ENCODE peak calls at places on chromosomes 11 and 22, in six cellular contexts. C, Z, P, K, T and U are unnamed samples.

GRCh38 chr11:126216526-126217305 is 5.1 kb downstream of the FAM118B start:
- DNase-seq in T (no peak), Z (no peak), C (no peak), P (no peak), K (no peak), U (no peak)

GRCh38 chr22:32375678-32376450 is 18.2 kb downstream of the RFPL3 start:
- DNase-seq in Z (no peak), C (no peak), P (no peak), K (no peak), T (no peak), U (no peak)

GRCh38 chr11:109085708-109086373 is 336.1 kb upstream of the C11orf87 start:
- DNase-seq in P (no peak), C (no peak), Z (no peak), T (peak; percentile 67), K (no peak), U (no peak)

GRCh38 chr11:71577469-71578004 is 5.1 kb downstream of the KRTAP5-11 start:
- DNase-seq in C (no peak), Z (no peak), P (no peak), K (no peak), T (no peak), U (no peak)

GRCh38 chr11:66659785-66660184 is 17.9 kb downstream of the RBM4B start:
- DNase-seq in P (no peak), Z (no peak), K (no peak), C (no peak), T (no peak), U (no peak)

GRCh38 chr11:100878474-100878873 is 191.4 kb downstream of the ARHGAP42 start:
- DNase-seq in K (no peak), C (no peak), Z (no peak), P (peak; percentile 75), T (peak; percentile 57), U (no peak)

GRCh38 chr22:19181786-19182471 is 3.4 kb upstream of the SLC25A1 start:
- DNase-seq in C (no peak), Z (no peak), P (no peak), T (no peak), K (no peak), U (no peak)

GRCh38 chr22:48721394-48721666 is 1106.3 kb downstream of the BRD1 start:
- DNase-seq in P (no peak), T (no peak), K (no peak), Z (no peak), C (no peak), U (no peak)

GRCh38 chr11:114001416-114001815 is 26.5 kb downstream of the HTR3A start:
- DNase-seq in T (no peak), C (no peak), P (no peak), Z (no peak), K (no peak), U (no peak)

GRCh38 chr11:128553662-128554392 is 33.5 kb downstream of the ETS1 start:
- DNase-seq in Z (no peak), C (no peak), T (peak; percentile 93), P (peak; percentile 50), K (no peak), U (no peak)

GRCh38 chr22:45120931-45121330 is 42.8 kb upstream of the NUP50 start:
- DNase-seq in K (no peak), T (peak; percentile 72), Z (no peak), P (no peak), C (no peak), U (no peak)

GRCh38 chr22:50178471-50178864 is 7.2 kb upstream of the TRABD start:
- DNase-seq in T (no peak), C (no peak), K (no peak), Z (peak; percentile 26), P (no peak), U (no peak)

GRCh38 chr22:24772493-24773220 is 1.9 kb downstream of the PIWIL3 start:
- DNase-seq in C (no peak), T (peak; percentile 58), Z (no peak), P (peak; percentile 62), K (no peak), U (no peak)

GRCh38 chr22:39534591-39535301 is 2.2 kb upstream of the RPS19BP1 start:
- DNase-seq in P (peak; percentile 69), C (no peak), K (peak; percentile 94), Z (peak; percentile 79), T (peak; percentile 61), U (peak; percentile 87)

GRCh38 chr11:62708423-62709261 is 1.2 kb downstream of the GNG3 start:
- DNase-seq in Z (no peak), K (no peak), C (no peak), T (no peak), P (no peak), U (no peak)

GRCh38 chr11:115132829-115133228 is 371.4 kb downstream of the CADM1 start:
- DNase-seq in C (no peak), Z (no peak), P (peak; percentile 4), T (no peak), K (no peak), U (peak; percentile 48)

GRCh38 chr22:25623310-25623734 is 58.8 kb downstream of the GRK3 start:
- DNase-seq in T (no peak), K (no peak), P (no peak), Z (no peak), C (no peak), U (peak; percentile 49)

GRCh38 chr11:108436594-108436993 is 30.7 kb downstream of the C11orf65 start:
- DNase-seq in C (no peak), P (no peak), T (no peak), K (no peak), Z (no peak), U (no peak)

GRCh38 chr22:44931077-44931540 is 78.7 kb downstream of the PHF21B start:
- DNase-seq in T (peak; percentile 23), Z (no peak), K (no peak), C (no peak), P (peak; percentile 14), U (no peak)

GRCh38 chr11:102763440-102763839 is 17.0 kb downstream of the MMP10 start:
- DNase-seq in C (no peak), P (no peak), K (no peak), T (no peak), Z (no peak), U (no peak)

GRCh38 chr11:62996271-62996670 is 11.5 kb upstream of the SLC22A6 start:
- DNase-seq in K (no peak), Z (no peak), C (no peak), T (no peak), P (no peak), U (no peak)

GRCh38 chr11:35662649-35663407 is at the start of gene TRIM44:
- DNase-seq in Z (peak; percentile 88), P (peak; percentile 82), K (peak; percentile 83), C (no peak), T (peak; percentile 88), U (peak; percentile 90)

GRCh38 chr11:10322830-10323792 is 18.2 kb downstream of the ADM start:
- DNase-seq in Z (no peak), K (no peak), T (peak; percentile 93), P (peak; percentile 95), C (peak; percentile 90), U (peak; percentile 55)

GRCh38 chr11:11956006-11956405 is 52.4 kb downstream of the DKK3 start:
- DNase-seq in C (no peak), T (no peak), K (no peak), Z (no peak), P (no peak), U (no peak)

GRCh38 chr22:33129621-33130020 is 71.4 kb upstream of the SYN3 start:
- DNase-seq in P (no peak), K (no peak), T (no peak), C (no peak), Z (no peak), U (no peak)

GRCh38 chr11:8090756-8091155 is 9.7 kb downstream of the TUB start:
- DNase-seq in K (no peak), T (peak; percentile 35), C (no peak), P (peak; percentile 59), Z (peak; percentile 19), U (peak; percentile 58)

GRCh38 chr11:44752727-44753126 is 26.0 kb downstream of the TSPAN18 start:
- DNase-seq in T (peak; percentile 45), P (no peak), C (no peak), K (no peak), Z (no peak), U (no peak)

GRCh38 chr11:17764446-17765218 is 30.1 kb downstream of the KCNC1 start:
- DNase-seq in Z (no peak), P (no peak), T (no peak), C (no peak), K (no peak), U (no peak)

GRCh38 chr11:43358308-43358669 is 431 bp upstream of the TTC17 start:
- DNase-seq in T (peak; percentile 8), K (no peak), Z (no peak), P (no peak), C (no peak), U (no peak)

GRCh38 chr11:22976146-22976545 is 115.9 kb upstream of the CCDC179 start:
- DNase-seq in Z (no peak), K (no peak), C (no peak), T (peak; percentile 35), P (peak; percentile 96), U (no peak)

GRCh38 chr22:30562391-30562790 is 12.1 kb downstream of the GAL3ST1 start:
- DNase-seq in C (no peak), P (no peak), Z (no peak), T (no peak), K (no peak), U (no peak)

GRCh38 chr11:106397787-106398355 is 320.4 kb downstream of the AASDHPPT start:
- DNase-seq in C (peak; percentile 12), K (no peak), T (no peak), Z (no peak), P (no peak), U (no peak)

GRCh38 chr11:69449320-69450063 is 32.0 kb upstream of the LINC01488 start:
- DNase-seq in Z (peak; percentile 63), P (peak; percentile 29), C (no peak), K (no peak), T (peak; percentile 76), U (no peak)

GRCh38 chr11:36333897-36334296 is 37.8 kb downstream of the PRR5L start:
- DNase-seq in P (peak; percentile 72), T (peak; percentile 43), K (no peak), C (no peak), Z (no peak), U (no peak)

GRCh38 chr11:98940913-98941312 is 79.8 kb upstream of the CNTN5 start:
- DNase-seq in Z (no peak), T (no peak), C (no peak), K (no peak), P (no peak), U (no peak)